ENCODE peak calls at places on chromosomes 6 and 20, in four cellular contexts. L is GM12878, B is HepG2, C is SK-N-SH. E is an unnamed sample.

GRCh38 chr6:41922154-41922553 is 855 bp downstream of the BYSL start:
- DNase-seq in L (no peak), B (no peak), C (no peak), E (no peak)

GRCh38 chr6:131061041-131061770 is 1.8 kb downstream of the EPB41L2 start:
- DNase-seq in L (no peak), B (peak; percentile 52), C (no peak), E (no peak)

GRCh38 chr6:139588734-139589418 is 214.4 kb upstream of the CITED2 start:
- DNase-seq in L (no peak), B (peak; percentile 82), C (no peak), E (no peak)

GRCh38 chr6:111417181-111417585 is 65.8 kb downstream of the REV3L start:
- DNase-seq in L (no peak), B (no peak), C (peak; percentile 58), E (no peak)

GRCh38 chr20:20317195-20318113 is 50.5 kb upstream of the INSM1 start:
- DNase-seq in L (peak; percentile 32), B (no peak), C (no peak), E (no peak)

GRCh38 chr6:147106759-147107401 is 97.3 kb upstream of the STXBP5 start:
- DNase-seq in L (no peak), B (no peak), C (no peak), E (no peak)

GRCh38 chr20:26163890-26164289 is 467.2 kb upstream of the ZNF337 start:
- DNase-seq in L (no peak), B (no peak), C (no peak), E (no peak)

GRCh38 chr6:4426916-4427315 is 291.5 kb upstream of the ECI2 start:
- DNase-seq in L (no peak), B (no peak), C (no peak), E (no peak)

GRCh38 chr6:150373260-150373701 is 4.5 kb downstream of the IYD start:
- DNase-seq in L (no peak), B (no peak), C (no peak), E (no peak)

GRCh38 chr6:143783077-143783476 is 60.1 kb upstream of the LTV1 start:
- DNase-seq in L (no peak), B (no peak), C (no peak), E (no peak)
- TF ChIP-seq TCF12 in L (no peak), B (no peak), C (no peak), E (no peak)

DNA sequence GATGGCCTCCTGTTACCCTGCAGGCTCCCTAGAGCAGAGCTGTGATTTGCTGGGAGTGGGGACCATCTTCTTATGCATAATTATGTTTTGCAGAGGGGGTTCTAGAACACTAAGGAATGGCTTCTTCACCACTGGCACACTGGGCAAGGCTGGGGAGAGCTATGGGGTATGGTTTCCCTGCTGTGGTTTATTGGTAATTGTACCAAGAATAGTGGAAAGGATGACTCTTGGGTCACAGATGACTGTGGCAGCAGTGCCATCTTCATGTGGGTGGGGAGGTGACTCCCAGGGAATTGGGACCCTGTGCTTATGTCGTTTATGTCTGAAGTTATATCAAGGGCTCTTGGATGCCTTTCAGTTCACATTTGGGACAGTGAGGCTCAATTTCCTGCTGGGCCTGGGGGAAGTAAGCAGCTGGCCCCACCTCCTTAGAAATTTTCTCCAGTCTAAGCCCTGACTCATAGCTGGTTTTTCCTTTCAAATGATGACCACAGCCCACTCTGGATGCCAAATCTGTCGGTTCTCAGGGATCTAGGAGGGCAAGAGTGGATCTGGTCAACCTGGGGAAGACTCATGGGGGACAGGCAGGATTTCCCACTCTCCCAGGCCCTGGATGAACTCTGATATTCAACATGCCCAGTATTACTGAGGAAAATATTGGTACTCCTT is 230.8 kb downstream of the LRFN2 start:
- DNase-seq in L (no peak), B (no peak), C (no peak), E (no peak)
- TF ChIP-seq YY1 in L (no peak), B (no peak), C (no peak), E (no peak)

DNA sequence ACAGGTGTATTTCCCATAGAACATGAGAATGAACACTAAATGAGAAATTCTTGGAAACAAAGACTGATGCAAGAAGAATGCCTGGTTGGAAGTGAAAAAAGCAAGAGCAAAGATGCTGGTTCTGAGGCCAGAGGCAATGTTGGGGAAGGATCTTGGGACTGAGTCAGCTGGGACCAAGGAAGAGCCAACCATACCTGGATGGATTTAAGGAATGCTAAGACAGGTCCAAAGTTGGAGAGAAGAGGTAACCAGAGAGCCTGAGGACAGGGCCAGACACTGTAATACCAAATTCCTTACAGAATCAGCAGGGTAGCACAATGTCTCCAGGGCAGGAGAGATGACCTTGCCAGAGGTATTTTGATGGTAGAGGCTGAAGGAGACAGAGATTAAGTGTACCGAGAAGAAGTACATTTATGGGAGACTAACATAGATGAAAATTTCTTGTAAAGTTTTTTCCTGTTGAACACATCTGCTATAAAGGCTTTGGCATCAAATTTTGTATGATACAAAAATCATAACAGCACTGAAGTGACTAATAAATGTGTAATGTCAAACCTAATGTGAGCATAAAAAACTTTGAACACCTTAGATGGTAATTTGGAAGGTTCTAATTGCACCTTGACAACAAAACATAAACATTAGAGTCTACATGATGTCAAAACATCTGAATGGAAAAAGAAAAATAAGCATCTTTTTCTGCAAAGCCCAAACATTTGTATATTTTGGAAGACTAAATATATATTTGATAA is 221.7 kb upstream of the MARCKS start:
- DNase-seq in L (no peak), B (no peak), C (no peak), E (no peak)
- TF ChIP-seq TCF12 in L (no peak), B (no peak), C (no peak), E (no peak)

DNA sequence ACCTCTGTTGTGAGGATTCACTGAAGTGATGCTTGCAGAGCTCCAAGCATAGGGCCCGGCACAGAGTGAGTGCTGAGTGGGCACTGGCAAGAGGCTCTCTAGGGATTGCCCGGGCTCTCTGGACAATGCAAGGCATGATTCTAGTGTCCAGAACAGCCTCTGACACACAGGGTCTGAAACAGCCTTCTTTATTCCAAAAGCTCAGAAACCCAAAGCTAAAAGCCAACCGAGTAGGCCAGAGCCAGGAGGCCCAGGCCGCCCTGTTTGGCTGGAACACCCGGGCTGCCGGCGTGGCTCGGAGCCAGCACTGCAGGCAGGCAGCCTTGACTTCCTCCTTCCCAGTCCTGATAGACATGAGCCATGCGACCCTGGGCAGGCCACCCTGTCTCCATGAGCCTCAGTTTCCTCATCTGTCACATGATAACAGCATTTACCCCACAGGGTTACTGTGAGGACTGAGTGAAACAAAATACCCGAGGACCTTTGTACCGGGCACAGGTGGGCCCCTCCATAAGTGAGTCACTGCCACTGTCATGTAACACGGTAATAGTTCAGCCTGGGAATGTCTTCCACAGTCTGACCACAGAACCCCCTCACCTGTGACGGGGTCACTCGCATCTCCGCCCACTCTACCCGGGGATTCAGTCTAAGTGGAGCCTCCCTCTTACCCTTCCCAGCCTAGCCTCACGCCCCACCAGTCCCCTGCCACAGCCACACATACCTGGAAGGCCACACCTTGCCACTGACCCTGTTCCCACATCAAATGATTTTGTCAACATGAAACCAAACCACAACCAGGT is 51.4 kb downstream of the PTPRT start:
- DNase-seq in L (no peak), B (peak; percentile 21), C (no peak), E (no peak)
- TF ChIP-seq YY1 in L (no peak), B (no peak), C (no peak), E (no peak)

GRCh38 chr20:11222243-11222642 is 548.4 kb upstream of the JAG1 start:
- DNase-seq in L (no peak), B (no peak), C (no peak), E (no peak)

GRCh38 chr20:11218035-11218680 is 544.4 kb upstream of the JAG1 start:
- DNase-seq in L (no peak), B (no peak), C (no peak), E (no peak)

GRCh38 chr20:11217322-11217989 is 543.7 kb upstream of the JAG1 start:
- DNase-seq in L (no peak), B (no peak), C (no peak), E (no peak)

GRCh38 chr20:11219192-11219591 is 545.4 kb upstream of the JAG1 start:
- DNase-seq in L (peak; percentile 42), B (no peak), C (no peak), E (no peak)

DNA sequence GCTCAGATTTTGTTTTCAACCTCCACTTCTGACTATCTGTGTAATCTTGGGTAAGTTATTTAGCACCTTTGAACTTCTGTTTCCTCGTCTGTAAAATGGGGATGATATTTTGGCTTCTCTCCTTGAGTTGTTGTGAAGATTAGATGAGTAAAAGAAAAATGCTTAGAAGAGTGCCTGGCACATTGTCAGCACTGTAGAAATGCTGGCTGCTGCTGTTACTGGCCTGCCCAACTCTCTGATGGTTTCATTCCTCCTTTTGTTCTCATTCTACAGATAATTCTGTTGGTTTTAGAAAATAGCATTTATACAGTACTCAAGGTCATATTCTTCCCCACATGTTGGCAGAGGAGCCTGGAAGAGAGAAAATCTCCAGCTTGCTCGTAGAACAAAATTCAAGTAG is 547.2 kb upstream of the JAG1 start:
- DNase-seq in L (no peak), B (no peak), C (no peak), E (no peak)
- TF ChIP-seq TCF12 in L (no peak), B (no peak), C (no peak), E (no peak)

E was measured in H1.